ENCODE peak calls at places on chromosomes 12 and 14, in six cellular contexts. One of them, this sample, is unnamed.
A peak's percentile ranks its signal among the peaks of the same experiment; 100 is the strongest.

GRCh38 chr12:103422328-103422727 is 73.4 kb downstream of the C12orf42 start:
- DNase-seq in neuronal stem cell: no peak
- DNase-seq in IMR-90: no peak
- DNase-seq in mesenchymal stem cell: no peak
- DNase-seq in H1: no peak
- DNase-seq in trophoblast cell: no peak
- DNase-seq in this sample: no peak

GRCh38 chr12:95625012-95625411 is 73.7 kb upstream of the USP44 start:
- DNase-seq in neuronal stem cell: no peak
- DNase-seq in IMR-90: no peak
- DNase-seq in mesenchymal stem cell: no peak
- DNase-seq in H1: no peak
- DNase-seq in trophoblast cell: no peak
- DNase-seq in this sample: no peak

GRCh38 chr12:47902131-47902639 is 2.6 kb downstream of the VDR start:
- DNase-seq in neuronal stem cell: no peak
- DNase-seq in IMR-90: no peak
- DNase-seq in mesenchymal stem cell: no peak
- DNase-seq in H1: no peak
- DNase-seq in trophoblast cell: no peak
- DNase-seq in this sample: no peak

GRCh38 chr14:85535916-85536834 is 6.2 kb downstream of the FLRT2 start:
- DNase-seq in neuronal stem cell: no peak
- DNase-seq in IMR-90: peak; percentile 79
- DNase-seq in mesenchymal stem cell: peak; percentile 78
- DNase-seq in H1: no peak
- DNase-seq in trophoblast cell: no peak
- DNase-seq in this sample: peak; percentile 65

GRCh38 chr14:103001651-103002396 is 55.5 kb downstream of the CDC42BPB start:
- DNase-seq in neuronal stem cell: no peak
- DNase-seq in IMR-90: no peak
- DNase-seq in mesenchymal stem cell: no peak
- DNase-seq in H1: no peak
- DNase-seq in trophoblast cell: no peak
- DNase-seq in this sample: no peak

GRCh38 chr12:54870048-54870447 is 15.7 kb downstream of the MUCL1 start:
- DNase-seq in neuronal stem cell: no peak
- DNase-seq in IMR-90: no peak
- DNase-seq in mesenchymal stem cell: no peak
- DNase-seq in H1: no peak
- DNase-seq in trophoblast cell: no peak
- DNase-seq in this sample: no peak

GRCh38 chr14:36256131-36256801 is 64.2 kb downstream of the MBIP start:
- DNase-seq in neuronal stem cell: no peak
- DNase-seq in IMR-90: no peak
- DNase-seq in mesenchymal stem cell: no peak
- DNase-seq in H1: no peak
- DNase-seq in trophoblast cell: no peak
- DNase-seq in this sample: no peak

GRCh38 chr12:52181757-52182156 is 10.1 kb downstream of the KRT80 start:
- DNase-seq in neuronal stem cell: no peak
- DNase-seq in IMR-90: peak; percentile 89
- DNase-seq in mesenchymal stem cell: peak; percentile 86
- DNase-seq in H1: no peak
- DNase-seq in trophoblast cell: no peak
- DNase-seq in this sample: peak; percentile 88

GRCh38 chr12:7512528-7512927 is 9.0 kb upstream of the CD163 start:
- DNase-seq in neuronal stem cell: no peak
- DNase-seq in IMR-90: peak; percentile 69
- DNase-seq in mesenchymal stem cell: peak; percentile 86
- DNase-seq in H1: no peak
- DNase-seq in trophoblast cell: peak; percentile 41
- DNase-seq in this sample: peak; percentile 88

GRCh38 chr14:37655418-37655817 is 60.0 kb downstream of the TTC6 start:
- DNase-seq in neuronal stem cell: no peak
- DNase-seq in IMR-90: peak; percentile 44
- DNase-seq in mesenchymal stem cell: peak; percentile 15
- DNase-seq in H1: no peak
- DNase-seq in trophoblast cell: no peak
- DNase-seq in this sample: peak; percentile 10

GRCh38 chr12:26198742-26199141 is 3.4 kb downstream of the SSPN start:
- DNase-seq in neuronal stem cell: no peak
- DNase-seq in IMR-90: peak; percentile 63
- DNase-seq in mesenchymal stem cell: peak; percentile 58
- DNase-seq in H1: no peak
- DNase-seq in trophoblast cell: no peak
- DNase-seq in this sample: no peak

GRCh38 chr12:121568971-121569808 is 11.6 kb downstream of the KDM2B start:
- DNase-seq in neuronal stem cell: no peak
- DNase-seq in IMR-90: peak; percentile 49
- DNase-seq in mesenchymal stem cell: peak; percentile 91
- DNase-seq in H1: no peak
- DNase-seq in trophoblast cell: peak; percentile 28
- DNase-seq in this sample: peak; percentile 60

GRCh38 chr14:68549966-68550705 is 242.7 kb downstream of the ZFP36L1 start:
- DNase-seq in neuronal stem cell: no peak
- DNase-seq in IMR-90: no peak
- DNase-seq in mesenchymal stem cell: peak; percentile 85
- DNase-seq in H1: no peak
- DNase-seq in trophoblast cell: no peak
- DNase-seq in this sample: no peak

GRCh38 chr12:66550626-66551025 is 128.2 kb downstream of the GRIP1 start:
- DNase-seq in neuronal stem cell: no peak
- DNase-seq in IMR-90: no peak
- DNase-seq in mesenchymal stem cell: no peak
- DNase-seq in H1: no peak
- DNase-seq in trophoblast cell: no peak
- DNase-seq in this sample: peak; percentile 58

GRCh38 chr12:49939707-49940106 is 10.8 kb upstream of the AQP2 start:
- DNase-seq in neuronal stem cell: no peak
- DNase-seq in IMR-90: no peak
- DNase-seq in mesenchymal stem cell: no peak
- DNase-seq in H1: no peak
- DNase-seq in trophoblast cell: no peak
- DNase-seq in this sample: no peak

GRCh38 chr12:49912846-49913245 is 9.1 kb upstream of the FAIM2 start:
- DNase-seq in neuronal stem cell: no peak
- DNase-seq in IMR-90: no peak
- DNase-seq in mesenchymal stem cell: no peak
- DNase-seq in H1: no peak
- DNase-seq in trophoblast cell: no peak
- DNase-seq in this sample: no peak

GRCh38 chr14:99720941-99721791 is 37.1 kb downstream of the CYP46A1 start:
- DNase-seq in neuronal stem cell: no peak
- DNase-seq in IMR-90: no peak
- DNase-seq in mesenchymal stem cell: no peak
- DNase-seq in H1: no peak
- DNase-seq in trophoblast cell: no peak
- DNase-seq in this sample: no peak

GRCh38 chr14:105201928-105202513 is 20.9 kb upstream of the NUDT14 start:
- DNase-seq in neuronal stem cell: no peak
- DNase-seq in IMR-90: no peak
- DNase-seq in mesenchymal stem cell: no peak
- DNase-seq in H1: no peak
- DNase-seq in trophoblast cell: peak; percentile 29
- DNase-seq in this sample: no peak

GRCh38 chr12:38392584-38393144 is 76.1 kb downstream of the ALG10B start:
- DNase-seq in neuronal stem cell: no peak
- DNase-seq in IMR-90: no peak
- DNase-seq in mesenchymal stem cell: no peak
- DNase-seq in H1: no peak
- DNase-seq in trophoblast cell: peak; percentile 99
- DNase-seq in this sample: peak; percentile 4

GRCh38 chr14:38721822-38722431 is 381.1 kb downstream of the SEC23A start:
- DNase-seq in neuronal stem cell: peak; percentile 47
- DNase-seq in IMR-90: peak; percentile 31
- DNase-seq in mesenchymal stem cell: peak; percentile 64
- DNase-seq in H1: peak; percentile 19
- DNase-seq in trophoblast cell: peak; percentile 72
- DNase-seq in this sample: peak; percentile 70

GRCh38 chr14:99272669-99273024 is 650 bp upstream of the BCL11B start:
- DNase-seq in neuronal stem cell: no peak
- DNase-seq in IMR-90: no peak
- DNase-seq in mesenchymal stem cell: no peak
- DNase-seq in H1: no peak
- DNase-seq in trophoblast cell: no peak
- DNase-seq in this sample: no peak

GRCh38 chr12:31387466-31387865 is 61.5 kb upstream of the SINHCAF start:
- DNase-seq in neuronal stem cell: peak; percentile 8
- DNase-seq in IMR-90: no peak
- DNase-seq in mesenchymal stem cell: no peak
- DNase-seq in H1: no peak
- DNase-seq in trophoblast cell: no peak
- DNase-seq in this sample: peak; percentile 63

GRCh38 chr12:122133192-122133950 is 40.6 kb downstream of the IL31 start:
- DNase-seq in neuronal stem cell: no peak
- DNase-seq in IMR-90: no peak
- DNase-seq in mesenchymal stem cell: no peak
- DNase-seq in H1: no peak
- DNase-seq in trophoblast cell: no peak
- DNase-seq in this sample: peak; percentile 35

GRCh38 chr12:16880864-16881285 is 274.9 kb upstream of the LMO3 start:
- DNase-seq in neuronal stem cell: peak; percentile 18
- DNase-seq in IMR-90: no peak
- DNase-seq in mesenchymal stem cell: no peak
- DNase-seq in H1: peak; percentile 2
- DNase-seq in trophoblast cell: no peak
- DNase-seq in this sample: peak; percentile 27

GRCh38 chr12:77751939-77752338 is 78.8 kb upstream of the NAV3 start:
- DNase-seq in neuronal stem cell: no peak
- DNase-seq in IMR-90: no peak
- DNase-seq in mesenchymal stem cell: peak; percentile 11
- DNase-seq in H1: no peak
- DNase-seq in trophoblast cell: no peak
- DNase-seq in this sample: no peak

GRCh38 chr12:121089031-121089812 is 43.5 kb upstream of the P2RX7 start:
- DNase-seq in neuronal stem cell: no peak
- DNase-seq in IMR-90: no peak
- DNase-seq in mesenchymal stem cell: no peak
- DNase-seq in H1: no peak
- DNase-seq in trophoblast cell: no peak
- DNase-seq in this sample: peak; percentile 47

GRCh38 chr14:93332032-93332852 is 594 bp downstream of the BTBD7 start:
- DNase-seq in neuronal stem cell: peak; percentile 61
- DNase-seq in IMR-90: peak; percentile 49
- DNase-seq in mesenchymal stem cell: peak; percentile 68
- DNase-seq in H1: no peak
- DNase-seq in trophoblast cell: peak; percentile 78
- DNase-seq in this sample: peak; percentile 74

GRCh38 chr12:53205747-53206146 is 1.3 kb downstream of the ITGB7 start:
- DNase-seq in neuronal stem cell: no peak
- DNase-seq in IMR-90: peak; percentile 89
- DNase-seq in mesenchymal stem cell: peak; percentile 90
- DNase-seq in H1: no peak
- DNase-seq in trophoblast cell: peak; percentile 62
- DNase-seq in this sample: no peak

GRCh38 chr12:118372541-118373495 is at the start of gene TAOK3:
- DNase-seq in neuronal stem cell: peak; percentile 96
- DNase-seq in IMR-90: peak; percentile 97
- DNase-seq in mesenchymal stem cell: peak; percentile 99
- DNase-seq in H1: peak; percentile 94
- DNase-seq in trophoblast cell: peak; percentile 98
- DNase-seq in this sample: peak; percentile 99

GRCh38 chr12:118375348-118375747 is 1.0 kb upstream of the SUDS3 start:
- DNase-seq in neuronal stem cell: no peak
- DNase-seq in IMR-90: no peak
- DNase-seq in mesenchymal stem cell: no peak
- DNase-seq in H1: no peak
- DNase-seq in trophoblast cell: no peak
- DNase-seq in this sample: no peak

GRCh38 chr12:118373628-118374027 is 921 bp upstream of the TAOK3 start:
- DNase-seq in neuronal stem cell: no peak
- DNase-seq in IMR-90: no peak
- DNase-seq in mesenchymal stem cell: no peak
- DNase-seq in H1: no peak
- DNase-seq in trophoblast cell: peak; percentile 5
- DNase-seq in this sample: no peak

GRCh38 chr12:118374909-118375308 is 1.4 kb upstream of the SUDS3 start:
- DNase-seq in neuronal stem cell: no peak
- DNase-seq in IMR-90: no peak
- DNase-seq in mesenchymal stem cell: no peak
- DNase-seq in H1: no peak
- DNase-seq in trophoblast cell: no peak
- DNase-seq in this sample: no peak

GRCh38 chr12:118374126-118374725 is 1.5 kb upstream of the TAOK3 start:
- DNase-seq in neuronal stem cell: no peak
- DNase-seq in IMR-90: no peak
- DNase-seq in mesenchymal stem cell: no peak
- DNase-seq in H1: no peak
- DNase-seq in trophoblast cell: no peak
- DNase-seq in this sample: no peak
- H3K4me3 ChIP-seq in neuronal stem cell: no peak overlapping the region
- H3K4me3 ChIP-seq in IMR-90: no peak overlapping the region
- H3K4me3 ChIP-seq in mesenchymal stem cell: peak overlapping the region; percentile 99
- H3K4me3 ChIP-seq in H1: no peak overlapping the region
- H3K4me3 ChIP-seq in trophoblast cell: no peak overlapping the region
- H3K4me3 ChIP-seq in this sample: no peak overlapping the region

DNA sequence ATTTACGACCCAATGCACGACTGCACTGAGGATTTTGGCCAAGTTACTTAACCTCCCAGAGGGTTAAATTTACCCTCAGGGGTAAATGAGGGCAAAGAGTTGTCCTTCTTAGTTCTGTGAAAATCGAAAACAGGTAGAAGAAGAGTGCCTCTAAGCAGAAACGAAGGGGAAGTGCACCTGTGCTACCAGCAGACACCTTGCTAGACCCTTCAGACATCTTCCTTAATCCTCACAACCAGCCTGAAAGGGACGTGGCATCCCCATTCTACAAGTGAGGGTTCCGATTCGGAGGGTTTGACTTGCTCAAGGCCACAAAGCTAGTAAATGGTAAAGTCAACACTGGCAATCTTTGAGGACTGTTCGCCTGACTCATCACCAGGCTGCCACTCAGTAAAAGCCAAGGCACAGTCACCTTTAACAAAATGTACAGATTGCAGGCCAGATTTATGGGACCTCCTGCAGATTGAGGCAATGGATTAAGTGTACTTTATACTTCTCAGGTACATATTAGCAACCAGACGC is 1.6 kb downstream of the GSG1 start:
- DNase-seq in neuronal stem cell: no peak
- DNase-seq in IMR-90: peak; percentile 46
- DNase-seq in mesenchymal stem cell: peak; percentile 74
- DNase-seq in H1: no peak
- DNase-seq in trophoblast cell: peak; percentile 61
- DNase-seq in this sample: no peak
- H3K4ac ChIP-seq in neuronal stem cell: no peak overlapping the region
- H3K4ac ChIP-seq in IMR-90: peak overlapping the region; percentile 70
- H3K4ac ChIP-seq in mesenchymal stem cell: peak overlapping the region; percentile 96
- H3K4ac ChIP-seq in H1: no peak overlapping the region
- H3K4ac ChIP-seq in trophoblast cell: peak overlapping the region; percentile 65
- H3K4ac ChIP-seq in this sample: peak overlapping the region; percentile 84

GRCh38 chr14:86973177-86973576 is 1019.8 kb downstream of the GALC start:
- DNase-seq in neuronal stem cell: no peak
- DNase-seq in IMR-90: no peak
- DNase-seq in mesenchymal stem cell: no peak
- DNase-seq in H1: no peak
- DNase-seq in trophoblast cell: no peak
- DNase-seq in this sample: no peak

GRCh38 chr14:86971292-86971691 is 1021.7 kb downstream of the GALC start:
- DNase-seq in neuronal stem cell: no peak
- DNase-seq in IMR-90: no peak
- DNase-seq in mesenchymal stem cell: no peak
- DNase-seq in H1: no peak
- DNase-seq in trophoblast cell: no peak
- DNase-seq in this sample: no peak
- H2BK120ac ChIP-seq in neuronal stem cell: no peak overlapping the region
- H2BK120ac ChIP-seq in IMR-90: no peak overlapping the region
- H2BK120ac ChIP-seq in mesenchymal stem cell: no peak overlapping the region
- H2BK120ac ChIP-seq in H1: no peak overlapping the region
- H2BK120ac ChIP-seq in trophoblast cell: no peak overlapping the region
- H2BK120ac ChIP-seq in this sample: no peak overlapping the region

GRCh38 chr14:89284368-89285058 is 132.5 kb downstream of the FOXN3 start:
- DNase-seq in neuronal stem cell: no peak
- DNase-seq in IMR-90: peak; percentile 63
- DNase-seq in mesenchymal stem cell: no peak
- DNase-seq in H1: no peak
- DNase-seq in trophoblast cell: peak; percentile 76
- DNase-seq in this sample: no peak
- H3K4me3 ChIP-seq in neuronal stem cell: no peak overlapping the region
- H3K4me3 ChIP-seq in IMR-90: no peak overlapping the region
- H3K4me3 ChIP-seq in mesenchymal stem cell: no peak overlapping the region
- H3K4me3 ChIP-seq in H1: no peak overlapping the region
- H3K4me3 ChIP-seq in trophoblast cell: no peak overlapping the region
- H3K4me3 ChIP-seq in this sample: no peak overlapping the region